ENCODE peak calls at places on chromosome 4, in six cellular contexts. F is heart left ventricle, O is colonic mucosa, M is prostate gland, E is lower lobe of right lung, T is heart right ventricle. Z is an unnamed sample. For H3K4me1, the result is how much of the 10 kb centered on the place peaks cover.

GRCh38 chr4:125518281-125518680 is 203.5 kb downstream of the FAT4 start:
- DNase-seq in M (no peak), E (no peak), F (no peak), T (no peak), O (no peak), Z (no peak)

GRCh38 chr4:38605794-38606586 is 58.0 kb upstream of the KLF3 start:
- DNase-seq in E (no peak), F (no peak), M (peak), T (no peak), O (peak), Z (no peak)

GRCh38 chr4:170399894-170400293 is 310.1 kb upstream of the AADAT start:
- DNase-seq in T (no peak), O (no peak), F (no peak), E (no peak), M (no peak), Z (no peak)

GRCh38 chr4:110128092-110128989 is 70.1 kb downstream of the ELOVL6 start:
- DNase-seq in F (no peak), T (no peak), E (no peak), M (no peak), O (peak), Z (no peak)

GRCh38 chr4:154584259-154584658 is 6.3 kb downstream of the FGA start:
- DNase-seq in M (no peak), E (no peak), F (no peak), T (no peak), O (no peak), Z (no peak)

GRCh38 chr4:2934077-2934812 is 29.0 kb downstream of the NOP14 start:
- DNase-seq in E (peak), F (peak), O (peak), M (no peak), T (peak), Z (no peak)

GRCh38 chr4:118373614-118374255 is 20.9 kb upstream of the PRSS12 start:
- DNase-seq in O (no peak), M (no peak), T (no peak), E (no peak), F (no peak), Z (no peak)

GRCh38 chr4:82900016-82900334 is 560 bp upstream of the THAP9 start:
- DNase-seq in O (no peak), E (no peak), M (no peak), T (no peak), F (no peak), Z (no peak)

GRCh38 chr4:186829740-186830449 is 106.2 kb upstream of the FAT1 start:
- DNase-seq in O (no peak), E (no peak), T (no peak), M (no peak), F (no peak), Z (no peak)

GRCh38 chr4:7871356-7871755 is 68.3 kb downstream of the AFAP1 start:
- DNase-seq in F (no peak), E (no peak), M (no peak), O (no peak), T (no peak), Z (no peak)

GRCh38 chr4:36687681-36688080 is 406.3 kb downstream of the DTHD1 start:
- DNase-seq in E (no peak), F (no peak), O (no peak), T (no peak), M (no peak), Z (no peak)

GRCh38 chr4:25527044-25527443 is 128.6 kb upstream of the SLC34A2 start:
- DNase-seq in O (no peak), M (no peak), T (no peak), F (no peak), E (no peak), Z (no peak)

GRCh38 chr4:24400537-24400936 is 183.8 kb downstream of the DHX15 start:
- DNase-seq in M (no peak), E (no peak), T (no peak), O (no peak), F (no peak), Z (no peak)

GRCh38 chr4:56768772-56769171 is 52.7 kb downstream of the SPINK2 start:
- DNase-seq in O (peak), T (no peak), E (no peak), M (no peak), F (no peak), Z (no peak)

GRCh38 chr4:140876597-140877364 is 120.6 kb upstream of the TBC1D9 start:
- DNase-seq in M (no peak), E (no peak), T (no peak), O (no peak), F (no peak), Z (no peak)

GRCh38 chr4:8913121-8913857 is 41.6 kb upstream of the HMX1 start:
- DNase-seq in M (peak), F (peak), E (peak), T (no peak), O (peak), Z (no peak)

GRCh38 chr4:163587867-163588266 is 93.4 kb downstream of the TMA16 start:
- DNase-seq in M (no peak), F (no peak), T (no peak), E (no peak), O (no peak), Z (no peak)

GRCh38 chr4:48939785-48940184 is 33.2 kb upstream of the OCIAD2 start:
- DNase-seq in E (no peak), O (no peak), T (no peak), M (no peak), F (no peak), Z (no peak)

GRCh38 chr4:1403177-1403583 is 3.1 kb downstream of the NKX1-1 start:
- DNase-seq in E (peak), O (peak), M (no peak), F (no peak), T (no peak), Z (no peak)

GRCh38 chr4:26204911-26205368 is 115.9 kb upstream of the RBPJ start:
- DNase-seq in T (peak), E (no peak), M (peak), F (peak), O (no peak), Z (no peak)

GRCh38 chr4:59120287-59120814 is 2010.2 kb upstream of the IGFBP7 start:
- DNase-seq in F (no peak), M (no peak), O (no peak), T (no peak), E (no peak), Z (no peak)

GRCh38 chr4:95107004-95107403 is 349.2 kb downstream of the BMPR1B start:
- DNase-seq in O (no peak), F (no peak), E (no peak), T (no peak), M (no peak), Z (no peak)

GRCh38 chr4:105232374-105232773 is 85.7 kb downstream of the TET2 start:
- DNase-seq in O (no peak), T (no peak), F (no peak), E (no peak), M (no peak), Z (no peak)

GRCh38 chr4:186699298-186699697 is 24.4 kb downstream of the FAT1 start:
- DNase-seq in M (peak), E (no peak), F (no peak), T (no peak), O (no peak), Z (no peak)

GRCh38 chr4:4225915-4226605 is 669 bp downstream of the OTOP1 start:
- DNase-seq in F (no peak), O (no peak), E (no peak), T (no peak), M (no peak), Z (no peak)

GRCh38 chr4:169557061-169557636 is 55.2 kb downstream of the NEK1 start:
- DNase-seq in M (no peak), F (no peak), E (no peak), T (no peak), O (no peak), Z (no peak)

GRCh38 chr4:153950100-153950979 is 161.5 kb upstream of the SFRP2 start:
- DNase-seq in O (peak), T (no peak), E (no peak), M (no peak), F (no peak), Z (no peak)

GRCh38 chr4:153071953-153072622 is 132.2 kb upstream of the TRIM2 start:
- DNase-seq in E (no peak), F (no peak), O (no peak), M (no peak), T (no peak), Z (no peak)

GRCh38 chr4:1168291-1169031 is 3.9 kb downstream of the SPON2 start:
- DNase-seq in T (no peak), M (no peak), E (peak), O (no peak), F (no peak), Z (no peak)

DNA sequence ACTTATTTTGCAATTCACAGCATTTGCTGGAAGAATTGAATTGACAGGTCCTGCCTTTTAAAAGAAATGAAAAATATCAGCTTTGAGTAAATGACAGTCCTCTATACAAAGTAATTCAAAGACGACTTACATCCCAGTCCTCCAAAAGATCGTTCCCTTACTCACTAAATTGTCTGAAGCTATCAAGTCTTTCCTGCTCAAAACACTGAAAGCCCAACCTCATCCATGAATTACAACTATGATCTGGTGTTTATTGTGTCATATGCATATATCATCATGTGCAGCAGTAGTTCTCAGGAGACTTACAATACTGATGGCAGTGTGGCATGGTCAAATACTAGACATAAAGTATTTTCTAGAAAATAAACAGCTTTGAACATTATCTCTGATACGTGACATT is 97.8 kb downstream of the PDGFC start:
- DNase-seq in F (no peak), E (no peak), T (no peak), O (no peak), M (no peak), Z (no peak)
- H3K4me1 ChIP-seq in F (under half), E (under half), T (under half), O (under half), M (under half), Z (under half)

GRCh38 chr4:155974476-155974749 is 20.7 kb upstream of the CTSO start:
- DNase-seq in O (no peak), T (no peak), E (no peak), M (no peak), F (no peak), Z (no peak)

GRCh38 chr4:155978810-155979209 is 25.1 kb upstream of the CTSO start:
- DNase-seq in M (no peak), F (no peak), E (no peak), O (no peak), T (no peak), Z (no peak)

GRCh38 chr4:155972098-155972497 is 18.4 kb upstream of the CTSO start:
- DNase-seq in O (no peak), F (no peak), M (no peak), E (no peak), T (no peak), Z (no peak)

GRCh38 chr4:155973639-155974475 is 20.2 kb upstream of the CTSO start:
- DNase-seq in M (no peak), O (no peak), F (no peak), T (no peak), E (no peak), Z (no peak)

DNA sequence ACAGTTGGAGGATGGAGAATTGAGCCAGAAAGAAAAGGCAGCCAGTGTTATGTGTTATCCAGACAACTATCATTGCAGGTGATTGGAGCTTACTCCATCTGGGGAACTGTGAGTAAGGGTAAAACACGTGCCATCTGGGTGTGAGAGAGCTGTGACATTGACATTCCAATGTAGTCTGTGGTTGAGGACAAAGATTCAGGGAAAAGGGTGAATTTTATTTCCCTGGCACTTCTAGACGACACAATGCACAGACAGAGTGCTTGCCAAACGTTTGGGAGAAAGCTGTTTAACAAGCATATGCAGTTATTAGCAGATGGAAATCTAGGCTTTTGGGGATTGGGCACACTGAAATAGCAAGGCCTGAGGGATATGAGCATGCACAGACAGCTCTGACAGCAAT is 21.3 kb upstream of the CTSO start:
- DNase-seq in F (no peak), O (no peak), M (no peak), T (no peak), E (no peak), Z (no peak)
- H3K27ac ChIP-seq in F (no peak), O (no peak), M (no peak), T (no peak), E (no peak), Z (no peak)

DNA sequence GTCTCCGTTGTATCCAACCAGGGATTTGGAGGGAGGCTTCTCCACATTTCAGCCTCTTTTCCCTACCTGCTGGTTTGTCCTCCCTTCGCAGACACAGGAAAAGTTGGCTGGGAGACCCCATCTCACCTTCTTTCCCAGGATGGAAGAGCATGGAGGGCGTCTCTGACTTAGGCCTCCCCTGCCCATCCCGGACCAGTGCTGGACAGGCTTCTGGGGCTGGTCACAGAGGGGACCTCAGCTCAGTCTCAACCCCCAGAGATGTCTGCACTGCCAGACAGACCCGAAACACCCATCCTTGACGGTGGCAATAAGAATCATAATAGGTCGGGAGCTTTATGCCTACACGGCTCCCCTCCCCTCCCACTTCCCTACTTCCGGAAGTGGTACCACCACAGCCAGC is 1.6 kb downstream of the WFS1 start:
- DNase-seq in T (no peak), E (no peak), F (no peak), O (no peak), M (no peak), Z (no peak)
- H3K4me1 ChIP-seq in T (half or more), E (half or more), F (half or more), O (under half), M (under half), Z (under half)

GRCh38 chr4:13893987-13894386 is 266.5 kb upstream of the BOD1L1 start:
- DNase-seq in F (no peak), O (no peak), M (no peak), E (no peak), T (no peak), Z (no peak)

GRCh38 chr4:13888112-13888511 is 260.6 kb upstream of the BOD1L1 start:
- DNase-seq in M (no peak), O (no peak), E (no peak), T (no peak), F (no peak), Z (no peak)

GRCh38 chr4:13892739-13893105 is 265.2 kb upstream of the BOD1L1 start:
- DNase-seq in T (no peak), O (no peak), E (no peak), M (no peak), F (no peak), Z (no peak)

GRCh38 chr4:13891544-13891939 is 264.0 kb upstream of the BOD1L1 start:
- DNase-seq in M (no peak), F (no peak), T (no peak), O (no peak), E (no peak), Z (no peak)

GRCh38 chr4:13893221-13893620 is 265.7 kb upstream of the BOD1L1 start:
- DNase-seq in M (no peak), O (no peak), F (no peak), T (no peak), E (no peak), Z (no peak)
- H3K27ac ChIP-seq in M (no peak), O (no peak), F (no peak), T (no peak), E (no peak), Z (no peak)

GRCh38 chr4:150591284-150591874 is 9.4 kb downstream of the MAB21L2 start:
- DNase-seq in O (no peak), T (no peak), F (no peak), M (no peak), E (no peak), Z (no peak)
- H3K4me1 ChIP-seq in O (under half), T (under half), F (under half), M (under half), E (under half), Z (under half)

DNA sequence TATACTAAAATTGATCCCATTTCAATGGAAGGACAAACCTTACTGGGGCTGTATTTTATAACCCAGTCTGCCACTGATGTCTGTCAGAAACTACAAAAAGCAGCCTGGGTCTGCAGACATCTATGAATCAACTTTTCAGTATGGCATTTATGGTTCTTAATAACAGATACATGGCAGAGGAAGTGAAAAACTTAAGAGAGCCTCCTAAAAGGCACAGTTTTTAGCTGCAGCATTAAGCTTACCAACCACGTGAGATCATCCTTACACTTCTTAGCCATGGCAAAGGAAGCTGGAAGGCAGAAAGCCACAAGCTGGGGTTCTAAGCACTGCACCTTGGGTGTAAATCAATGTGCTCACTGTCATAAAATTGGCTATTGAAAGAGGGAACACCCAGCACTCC is 16.6 kb upstream of the UGT2B17 start:
- DNase-seq in F (no peak), M (no peak), T (no peak), E (no peak), O (no peak), Z (no peak)
- H3K27ac ChIP-seq in F (no peak), M (no peak), T (no peak), E (no peak), O (no peak), Z (no peak)

DNA sequence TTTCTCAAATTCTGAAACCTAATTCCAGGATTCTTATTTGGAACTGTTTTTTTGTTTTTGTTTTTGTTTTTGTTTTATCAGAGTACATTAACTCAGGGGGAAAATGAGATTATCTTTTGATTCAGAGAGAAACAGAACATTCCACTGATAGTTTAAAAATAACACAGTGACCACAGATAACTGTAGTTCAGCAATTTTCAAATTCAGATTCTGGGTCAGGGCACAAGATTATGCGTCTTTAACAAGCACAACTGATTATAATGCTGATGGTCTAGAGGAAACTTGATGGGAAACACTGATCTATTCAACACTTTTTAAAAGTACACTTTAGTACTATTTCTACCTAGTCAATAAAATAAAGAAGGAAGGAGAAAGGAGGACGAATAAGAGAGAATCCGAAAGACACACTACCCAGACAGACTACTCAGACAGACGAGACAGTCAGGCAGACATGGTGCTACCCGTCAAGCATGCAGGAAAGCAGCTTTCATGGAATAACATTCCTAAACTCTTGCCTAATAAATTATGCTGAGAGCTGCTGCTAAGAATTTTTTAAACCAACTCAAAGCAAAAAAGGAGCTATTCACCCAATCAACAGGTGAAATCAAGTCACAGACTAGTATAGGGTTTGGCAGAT is 59.0 kb downstream of the APBB2 start:
- DNase-seq in O (no peak), T (no peak), M (no peak), F (no peak), E (no peak), Z (no peak)
- H3K4me1 ChIP-seq in O (under half), T (half or more), M (under half), F (under half), E (under half), Z (under half)

DNA sequence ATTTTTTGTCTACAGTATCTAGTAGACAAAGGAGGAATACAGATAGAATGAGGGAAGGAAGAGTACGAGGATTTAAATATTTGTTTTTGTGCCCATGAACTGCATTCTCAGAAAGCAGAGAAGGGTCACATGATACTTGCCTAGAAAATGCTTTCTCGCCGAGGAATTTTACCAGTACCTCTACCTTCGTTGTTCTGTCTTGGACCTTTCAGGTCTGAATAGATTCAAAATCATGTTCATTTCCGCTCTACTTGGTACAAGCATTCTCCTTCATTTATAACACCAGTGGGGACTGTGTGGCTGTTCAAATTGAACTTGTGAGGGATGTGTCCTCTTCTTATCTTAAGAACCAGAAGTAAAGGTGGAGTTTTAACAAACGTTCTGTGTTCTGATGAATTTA is 1.9 kb downstream of the USP38 start:
- DNase-seq in T (no peak), E (no peak), O (peak), F (no peak), M (no peak), Z (no peak)
- H3K27ac ChIP-seq in T (no peak), E (no peak), O (peak), F (no peak), M (no peak), Z (no peak)

GRCh38 chr4:89397464-89397863 is 89.9 kb upstream of the GPRIN3 start:
- DNase-seq in F (no peak), E (no peak), T (no peak), O (no peak), M (no peak), Z (no peak)
- H3K4me1 ChIP-seq in F (under half), E (under half), T (under half), O (under half), M (under half), Z (under half)